ENCODE peak calls at places on chromosomes 3 and 15, in four cellular contexts. L is GM12878, K is HepG2, W is K562. F is an unnamed sample.

GRCh38 chr3:127785711-127786265 is 36.5 kb downstream of the MGLL start:
- DNase-seq in L (no peak), K (no peak), W (no peak), F (no peak)

GRCh38 chr3:133942761-133943535 is 47.3 kb upstream of the RAB6B start:
- DNase-seq in K (no peak), L (no peak), W (no peak), F (no peak)

GRCh38 chr3:128166971-128167453 is 13.7 kb downstream of the EEFSEC start:
- DNase-seq in L (no peak), W (no peak), K (peak), F (no peak)

GRCh38 chr3:48536787-48537186 is 19.8 kb downstream of the PFKFB4 start:
- DNase-seq in W (no peak), L (no peak), K (no peak), F (no peak)

GRCh38 chr15:71136159-71137137 is 21.2 kb downstream of the THSD4 start:
- DNase-seq in W (no peak), K (no peak), L (no peak), F (no peak)

GRCh38 chr3:73637042-73637441 is 12.3 kb upstream of the PDZRN3 start:
- DNase-seq in K (no peak), W (no peak), L (no peak), F (no peak)

GRCh38 chr3:70120360-70120966 is 120.9 kb downstream of the SAMMSON start:
- DNase-seq in K (peak), L (peak), W (peak), F (peak)

GRCh38 chr15:24955549-24955929 is 752 bp downstream of the SNRPN start:
- DNase-seq in L (no peak), K (no peak), W (no peak), F (no peak)

DNA sequence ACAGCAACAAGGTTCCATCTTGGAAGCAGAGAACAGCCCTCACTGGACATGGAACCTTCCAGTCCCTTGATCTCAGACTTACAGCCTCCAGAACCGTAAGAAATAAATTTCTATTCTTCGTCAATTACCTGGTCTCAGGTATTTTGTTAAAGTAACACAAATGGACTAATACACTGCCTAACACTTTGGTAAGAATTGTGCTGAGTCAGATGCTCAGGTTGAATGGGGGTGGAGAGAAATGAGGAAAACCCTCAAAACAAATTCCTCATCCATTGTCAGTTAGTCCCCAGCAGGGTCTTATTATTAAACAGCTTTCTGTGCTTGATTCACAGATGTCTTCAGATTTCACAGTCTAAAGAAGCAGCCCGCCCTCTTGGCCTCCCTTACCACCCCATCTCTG is 306.2 kb upstream of the SLCO3A1 start:
- DNase-seq in W (no peak), K (no peak), L (no peak), F (no peak)
- TF ChIP-seq TCF7 in W (no peak), K (no peak), L (no peak), F (no peak)

DNA sequence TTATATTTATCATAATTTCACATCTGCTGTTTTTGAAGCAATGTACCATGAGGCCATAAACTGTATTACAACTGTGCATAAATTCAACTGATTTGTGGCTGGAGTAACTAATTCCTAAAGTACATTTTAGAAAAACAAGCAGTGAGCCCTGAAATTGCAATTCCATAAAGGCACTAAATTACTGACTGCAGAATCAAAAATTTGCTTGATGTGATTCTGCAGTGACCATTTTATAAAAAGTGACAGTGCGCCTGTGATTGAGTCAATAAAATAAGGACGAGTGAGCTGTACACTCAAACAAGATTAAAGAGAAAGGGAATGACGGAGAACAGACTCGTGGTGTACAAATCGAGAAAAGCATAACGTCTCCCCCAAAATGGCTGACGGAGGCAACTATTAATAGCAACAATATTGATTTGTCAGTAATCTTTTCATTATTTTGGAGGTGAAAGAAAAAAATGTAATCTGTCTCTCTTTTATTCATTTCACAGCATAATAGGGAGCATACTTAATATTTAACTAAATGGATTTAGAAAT is 121.4 kb upstream of the MEIS2 start:
- DNase-seq in L (no peak), W (no peak), K (no peak), F (no peak)
- TF ChIP-seq TCF7 in L (no peak), W (no peak), K (no peak), F (no peak)

GRCh38 chr3:11480663-11481298 is 162.9 kb downstream of the VGLL4 start:
- DNase-seq in K (peak), L (no peak), W (peak), F (peak)

GRCh38 chr3:11478167-11478566 is 165.5 kb downstream of the VGLL4 start:
- DNase-seq in W (no peak), K (no peak), L (no peak), F (no peak)

GRCh38 chr3:11482024-11482423 is 161.7 kb downstream of the VGLL4 start:
- DNase-seq in W (no peak), K (no peak), L (no peak), F (no peak)

GRCh38 chr3:11479230-11479620 is 164.5 kb downstream of the VGLL4 start:
- DNase-seq in L (no peak), W (no peak), K (no peak), F (no peak)

DNA sequence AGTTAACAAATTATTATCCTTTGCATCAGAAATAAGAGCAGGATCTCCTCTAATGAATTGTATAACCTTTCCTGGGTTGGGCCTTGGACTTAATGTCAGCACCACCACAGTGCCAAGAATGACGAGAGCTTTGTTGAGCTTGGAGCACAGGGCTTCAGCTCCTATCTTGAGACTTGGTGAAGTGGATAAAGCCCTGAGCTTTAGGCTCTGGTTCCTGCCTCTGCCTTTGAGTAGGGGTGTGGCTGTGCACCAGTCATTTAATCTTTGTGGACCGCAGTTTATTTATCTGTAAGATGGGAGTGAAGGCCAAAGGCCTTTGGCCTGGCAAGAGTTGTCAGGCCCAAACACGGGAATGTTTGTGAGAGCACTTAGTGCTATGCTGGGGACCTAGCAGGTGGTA is 162.2 kb downstream of the VGLL4 start:
- DNase-seq in L (no peak), W (peak), K (no peak), F (no peak)
- TF ChIP-seq TCF7 in L (no peak), W (no peak), K (no peak), F (no peak)

GRCh38 chr15:101426761-101427333 is 62.7 kb downstream of the PCSK6 start:
- DNase-seq in W (no peak), L (no peak), K (no peak), F (no peak)
- TF ChIP-seq TCF7 in W (no peak), L (no peak), K (no peak), F (no peak)

GRCh38 chr3:45660567-45660901 is 28.7 kb upstream of the SACM1L start:
- DNase-seq in W (no peak), K (no peak), L (no peak), F (no peak)
- TF ChIP-seq TCF7 in W (no peak), K (no peak), L (no peak), F (no peak)

GRCh38 chr3:21484323-21485154 is 266.5 kb downstream of the ZNF385D start:
- DNase-seq in W (peak), L (peak), K (peak), F (peak)
- TF ChIP-seq TCF7 in W (no peak), L (no peak), K (no peak), F (no peak)

GRCh38 chr3:154792828-154793227 is 287.3 kb upstream of the MME start:
- DNase-seq in W (no peak), L (no peak), K (no peak), F (no peak)

GRCh38 chr3:154791611-154792010 is 288.5 kb upstream of the MME start:
- DNase-seq in W (no peak), L (no peak), K (no peak), F (no peak)

GRCh38 chr3:154795046-154795445 is 285.1 kb upstream of the MME start:
- DNase-seq in K (no peak), L (no peak), W (no peak), F (no peak)

GRCh38 chr3:154794383-154794782 is 285.7 kb upstream of the MME start:
- DNase-seq in L (no peak), W (no peak), K (no peak), F (no peak)

GRCh38 chr3:154795582-154795981 is 284.5 kb upstream of the MME start:
- DNase-seq in W (no peak), K (no peak), L (no peak), F (no peak)
- TF ChIP-seq TCF7 in W (no peak), K (no peak), L (no peak), F (no peak)

GRCh38 chr3:159899198-159899597 is 89.4 kb upstream of the IL12A start:
- DNase-seq in K (no peak), W (no peak), L (no peak), F (no peak)

GRCh38 chr3:159902531-159903314 is 85.9 kb upstream of the IL12A start:
- DNase-seq in K (no peak), W (no peak), L (no peak), F (no peak)

GRCh38 chr3:159904455-159904854 is 84.2 kb upstream of the IL12A start:
- DNase-seq in L (no peak), K (no peak), W (no peak), F (no peak)

GRCh38 chr3:159907828-159908227 is 80.8 kb upstream of the IL12A start:
- DNase-seq in W (no peak), K (no peak), L (no peak), F (no peak)

DNA sequence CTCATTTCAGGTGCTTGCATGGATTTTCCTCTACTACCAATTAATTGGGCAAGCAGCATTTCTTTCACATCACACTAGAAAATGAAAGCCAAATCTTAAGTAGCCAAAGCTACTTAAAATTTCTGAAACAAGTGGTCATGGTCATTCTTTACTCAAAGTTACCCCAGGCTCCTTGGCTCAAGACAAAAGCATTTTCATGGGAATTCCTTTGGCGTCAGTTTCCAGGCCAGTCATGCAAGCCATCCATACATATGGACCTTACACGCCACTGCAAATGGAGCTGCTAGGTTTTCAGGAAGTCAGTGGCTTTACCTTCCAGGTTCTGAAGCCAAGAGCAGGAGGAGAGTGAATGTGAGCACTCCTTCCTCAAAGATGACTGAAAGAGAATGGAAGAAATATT is 83.7 kb upstream of the IL12A start:
- DNase-seq in K (no peak), L (no peak), W (no peak), F (no peak)
- TF ChIP-seq TCF7 in K (no peak), L (no peak), W (no peak), F (no peak)

GRCh38 chr3:118527527-118528044 is 507.1 kb downstream of the IGSF11 start:
- DNase-seq in W (no peak), K (no peak), L (no peak), F (no peak)

GRCh38 chr3:118529554-118529953 is 505.1 kb downstream of the IGSF11 start:
- DNase-seq in L (no peak), K (no peak), W (no peak), F (no peak)

GRCh38 chr3:118534519-118534918 is 500.1 kb downstream of the IGSF11 start:
- DNase-seq in L (no peak), K (no peak), W (no peak), F (no peak)

GRCh38 chr3:118526758-118527526 is 507.7 kb downstream of the IGSF11 start:
- DNase-seq in L (peak), W (no peak), K (no peak), F (no peak)

DNA sequence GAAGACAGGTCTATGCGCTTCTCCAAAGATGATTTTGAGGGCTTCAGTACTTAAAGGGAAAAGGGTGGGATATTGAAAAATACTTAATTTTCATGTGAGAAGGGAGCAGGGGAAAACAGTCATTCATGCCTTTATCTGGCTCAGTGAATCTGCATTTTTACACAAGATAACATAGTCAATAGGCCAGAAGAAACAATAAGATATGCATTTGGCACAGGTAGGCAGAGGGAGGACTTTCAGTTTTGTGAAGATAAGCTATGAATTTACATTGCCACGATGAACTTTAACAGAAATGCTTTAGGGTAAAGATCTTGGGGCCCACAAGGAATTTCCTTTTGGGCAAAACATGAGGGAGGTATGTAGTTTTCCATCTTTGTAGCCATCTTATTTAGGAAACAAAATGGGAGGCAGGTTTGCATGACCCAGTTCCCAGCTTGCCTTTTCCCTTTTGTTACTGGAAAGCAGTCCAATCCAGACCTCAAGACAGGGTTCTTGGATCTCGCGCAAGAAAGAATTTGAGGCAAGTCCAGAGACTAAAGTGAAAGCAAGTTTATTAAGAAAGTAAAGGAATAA is 504.2 kb downstream of the IGSF11 start:
- DNase-seq in K (no peak), W (no peak), L (no peak), F (no peak)
- TF ChIP-seq TCF7 in K (no peak), W (no peak), L (no peak), F (no peak)

F was measured in WTC11.